ENCODE peak calls at places on chromosomes 6 and 20, in ten cellular contexts. One of them, this sample, is unnamed.

GRCh38 chr6:169371344-169372144 is 117.9 kb upstream of the THBS2 start:
- DNase-seq in AG04450: no peak
- DNase-seq in HFF-Myc: peak; percentile 16
- DNase-seq in uterus: no peak
- DNase-seq in omental fat pad: no peak
- DNase-seq in GM12865: no peak
- DNase-seq in breast epithelium: no peak
- DNase-seq in endothelial cell: no peak
- DNase-seq in psoas muscle: no peak
- DNase-seq in neural crest cell: no peak
- DNase-seq in this sample: no peak

GRCh38 chr6:71510057-71510713 is 221.6 kb downstream of the OGFRL1 start:
- DNase-seq in AG04450: peak; percentile 55
- DNase-seq in HFF-Myc: peak; percentile 72
- DNase-seq in uterus: peak; percentile 34
- DNase-seq in omental fat pad: no peak
- DNase-seq in GM12865: peak; percentile 58
- DNase-seq in breast epithelium: peak; percentile 37
- DNase-seq in endothelial cell: peak; percentile 58
- DNase-seq in psoas muscle: peak; percentile 31
- DNase-seq in neural crest cell: no peak
- DNase-seq in this sample: peak; percentile 44

GRCh38 chr6:21587182-21587924 is 6.2 kb upstream of the SOX4 start:
- DNase-seq in AG04450: no peak
- DNase-seq in HFF-Myc: no peak
- DNase-seq in uterus: peak; percentile 41
- DNase-seq in omental fat pad: no peak
- DNase-seq in GM12865: peak; percentile 81
- DNase-seq in breast epithelium: peak; percentile 57
- DNase-seq in endothelial cell: peak; percentile 70
- DNase-seq in psoas muscle: peak; percentile 59
- DNase-seq in neural crest cell: peak; percentile 58
- DNase-seq in this sample: no peak

GRCh38 chr20:36112112-36112511 is 42.4 kb upstream of the EPB41L1 start:
- DNase-seq in AG04450: no peak
- DNase-seq in HFF-Myc: no peak
- DNase-seq in uterus: no peak
- DNase-seq in omental fat pad: no peak
- DNase-seq in GM12865: no peak
- DNase-seq in breast epithelium: peak; percentile 55
- DNase-seq in endothelial cell: no peak
- DNase-seq in psoas muscle: no peak
- DNase-seq in neural crest cell: no peak
- DNase-seq in this sample: no peak

GRCh38 chr20:62560162-62560561 is 82.1 kb upstream of the SLCO4A1 start:
- DNase-seq in AG04450: no peak
- DNase-seq in HFF-Myc: no peak
- DNase-seq in uterus: no peak
- DNase-seq in omental fat pad: no peak
- DNase-seq in GM12865: no peak
- DNase-seq in breast epithelium: no peak
- DNase-seq in endothelial cell: no peak
- DNase-seq in psoas muscle: no peak
- DNase-seq in neural crest cell: no peak
- DNase-seq in this sample: no peak

GRCh38 chr6:11604215-11604614 is 66.7 kb downstream of the TMEM170B start:
- DNase-seq in AG04450: no peak
- DNase-seq in HFF-Myc: no peak
- DNase-seq in uterus: no peak
- DNase-seq in omental fat pad: no peak
- DNase-seq in GM12865: no peak
- DNase-seq in breast epithelium: no peak
- DNase-seq in endothelial cell: no peak
- DNase-seq in psoas muscle: no peak
- DNase-seq in neural crest cell: no peak
- DNase-seq in this sample: no peak

GRCh38 chr6:155186052-155186658 is 77.7 kb upstream of the CLDN20 start:
- DNase-seq in AG04450: no peak
- DNase-seq in HFF-Myc: no peak
- DNase-seq in uterus: no peak
- DNase-seq in omental fat pad: no peak
- DNase-seq in GM12865: peak; percentile 61
- DNase-seq in breast epithelium: no peak
- DNase-seq in endothelial cell: no peak
- DNase-seq in psoas muscle: no peak
- DNase-seq in neural crest cell: no peak
- DNase-seq in this sample: no peak

GRCh38 chr20:38892091-38892981 is 33.9 kb upstream of the FAM83D start:
- DNase-seq in AG04450: no peak
- DNase-seq in HFF-Myc: no peak
- DNase-seq in uterus: no peak
- DNase-seq in omental fat pad: no peak
- DNase-seq in GM12865: peak; percentile 90
- DNase-seq in breast epithelium: no peak
- DNase-seq in endothelial cell: no peak
- DNase-seq in psoas muscle: no peak
- DNase-seq in neural crest cell: no peak
- DNase-seq in this sample: no peak

DNA sequence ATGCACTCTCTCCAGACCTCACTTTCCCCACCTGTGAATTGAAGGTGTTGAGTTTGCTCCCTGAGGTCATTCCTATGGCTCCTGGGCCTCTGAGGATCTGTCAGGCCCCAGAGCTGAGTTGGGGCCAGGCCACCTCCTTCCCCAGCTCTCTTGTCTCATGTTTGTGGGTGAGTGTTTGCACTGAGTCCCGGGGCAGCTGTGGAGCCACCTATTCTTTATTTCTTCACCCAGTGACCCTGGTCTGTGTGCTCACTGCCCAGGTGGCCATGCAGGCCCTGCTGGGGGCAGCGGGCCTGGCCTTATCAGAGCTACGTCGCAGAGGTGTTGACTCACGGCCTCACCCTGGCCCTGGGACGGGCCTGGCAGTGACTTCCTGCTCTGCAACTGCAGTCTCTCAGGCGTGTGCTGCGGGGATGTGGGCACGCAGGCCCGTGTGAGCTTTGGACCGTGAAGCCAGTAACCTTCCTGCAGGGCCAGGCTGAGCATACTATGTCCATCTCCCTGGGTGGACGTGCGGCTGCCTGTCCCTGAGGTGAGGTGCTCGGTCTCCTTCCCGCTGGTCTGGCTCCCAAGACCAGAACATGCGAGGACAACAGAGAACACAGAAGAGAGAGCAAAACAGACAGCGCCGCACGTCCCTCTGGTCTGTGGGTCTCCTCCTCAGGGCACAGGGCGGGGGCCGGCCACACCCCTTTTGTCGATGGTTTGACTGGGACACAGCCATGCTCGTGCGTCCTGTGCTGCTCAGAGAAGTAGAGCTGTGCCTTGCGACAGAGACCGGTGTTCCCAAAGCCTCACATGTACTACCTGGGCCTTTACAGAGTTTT is 12.1 kb downstream of the TMEM181 start:
- DNase-seq in AG04450: no peak
- DNase-seq in HFF-Myc: no peak
- DNase-seq in uterus: no peak
- DNase-seq in omental fat pad: no peak
- DNase-seq in GM12865: no peak
- DNase-seq in breast epithelium: no peak
- DNase-seq in endothelial cell: no peak
- DNase-seq in psoas muscle: no peak
- DNase-seq in neural crest cell: no peak
- DNase-seq in this sample: no peak
- TF ChIP-seq CTCF in AG04450: no peak
- TF ChIP-seq CTCF in HFF-Myc: no peak
- TF ChIP-seq CTCF in uterus: no peak
- TF ChIP-seq CTCF in omental fat pad: no peak
- TF ChIP-seq CTCF in GM12865: no peak
- TF ChIP-seq CTCF in breast epithelium: no peak
- TF ChIP-seq CTCF in endothelial cell: no peak
- TF ChIP-seq CTCF in psoas muscle: no peak
- TF ChIP-seq CTCF in neural crest cell: no peak
- TF ChIP-seq CTCF in this sample: no peak

GRCh38 chr6:32968770-32969684 is 633 bp downstream of the BRD2 start:
- DNase-seq in AG04450: peak; percentile 59
- DNase-seq in HFF-Myc: peak; percentile 67
- DNase-seq in uterus: peak; percentile 70
- DNase-seq in omental fat pad: peak; percentile 38
- DNase-seq in GM12865: peak; percentile 92
- DNase-seq in breast epithelium: peak; percentile 73
- DNase-seq in endothelial cell: peak; percentile 53
- DNase-seq in psoas muscle: peak; percentile 77
- DNase-seq in neural crest cell: peak; percentile 63
- DNase-seq in this sample: peak; percentile 63

GRCh38 chr6:32965901-32966300 is 2.5 kb upstream of the BRD2 start:
- DNase-seq in AG04450: no peak
- DNase-seq in HFF-Myc: no peak
- DNase-seq in uterus: no peak
- DNase-seq in omental fat pad: no peak
- DNase-seq in GM12865: no peak
- DNase-seq in breast epithelium: no peak
- DNase-seq in endothelial cell: no peak
- DNase-seq in psoas muscle: no peak
- DNase-seq in neural crest cell: no peak
- DNase-seq in this sample: no peak

GRCh38 chr6:32969685-32970412 is 1.5 kb downstream of the BRD2 start:
- DNase-seq in AG04450: peak; percentile 93
- DNase-seq in HFF-Myc: peak; percentile 93
- DNase-seq in uterus: peak; percentile 83
- DNase-seq in omental fat pad: peak; percentile 62
- DNase-seq in GM12865: peak; percentile 91
- DNase-seq in breast epithelium: peak; percentile 75
- DNase-seq in endothelial cell: peak; percentile 75
- DNase-seq in psoas muscle: peak; percentile 78
- DNase-seq in neural crest cell: peak; percentile 68
- DNase-seq in this sample: peak; percentile 94

GRCh38 chr6:32968093-32968769 is at the start of gene BRD2:
- DNase-seq in AG04450: peak; percentile 93
- DNase-seq in HFF-Myc: peak; percentile 81
- DNase-seq in uterus: peak; percentile 98
- DNase-seq in omental fat pad: peak; percentile 65
- DNase-seq in GM12865: peak; percentile 99
- DNase-seq in breast epithelium: peak; percentile 95
- DNase-seq in endothelial cell: peak; percentile 95
- DNase-seq in psoas muscle: peak; percentile 97
- DNase-seq in neural crest cell: peak; percentile 92
- DNase-seq in this sample: peak; percentile 93

DNA sequence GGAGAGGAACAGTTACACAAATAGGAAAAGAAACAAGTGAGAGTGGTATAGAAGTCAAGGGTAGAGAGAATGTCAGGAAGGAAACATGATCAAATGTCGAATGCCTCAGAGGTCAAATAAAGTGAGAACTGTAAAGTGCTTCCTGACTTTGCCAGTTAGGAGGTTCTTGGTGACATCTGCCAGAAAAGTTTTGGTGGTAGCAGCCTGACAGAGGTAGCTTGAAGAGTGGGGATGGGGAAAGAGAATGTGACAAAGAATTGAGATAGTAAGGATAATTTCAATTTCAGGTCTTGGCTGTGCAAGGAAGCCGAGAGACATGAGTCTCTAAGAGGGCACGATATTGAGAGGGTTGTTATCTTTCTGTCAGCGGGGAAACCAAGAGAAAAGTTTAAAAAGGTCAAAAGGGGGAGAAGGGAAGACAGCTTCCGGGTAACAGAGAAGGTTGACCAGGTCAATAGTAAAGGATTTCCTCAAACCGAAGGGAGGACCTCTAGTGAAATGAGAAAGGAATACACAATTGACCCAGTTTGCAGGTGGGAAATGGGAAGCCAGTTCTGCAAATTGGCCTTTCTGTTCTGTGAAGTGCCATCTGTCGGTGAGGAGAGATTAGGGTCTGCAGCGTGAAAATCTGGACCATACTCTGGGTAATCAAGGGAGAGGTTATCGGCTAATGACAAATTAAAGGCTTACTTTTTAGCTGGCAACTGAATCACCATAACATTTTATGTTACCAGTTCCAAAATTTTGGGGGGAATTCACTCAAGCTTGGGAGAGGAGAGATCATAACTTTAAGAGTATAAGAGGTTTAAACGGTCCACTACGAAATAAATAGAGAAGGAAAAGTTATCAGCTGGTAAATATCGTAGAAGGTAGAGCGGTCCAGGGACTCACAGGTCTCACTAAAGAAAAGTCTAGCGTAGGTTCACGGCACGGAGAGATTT is 973 bp upstream of the BRD2 start:
- DNase-seq in AG04450: no peak
- DNase-seq in HFF-Myc: no peak
- DNase-seq in uterus: no peak
- DNase-seq in omental fat pad: no peak
- DNase-seq in GM12865: peak; percentile 79
- DNase-seq in breast epithelium: no peak
- DNase-seq in endothelial cell: peak; percentile 25
- DNase-seq in psoas muscle: no peak
- DNase-seq in neural crest cell: no peak
- DNase-seq in this sample: no peak
- TF ChIP-seq CTCF in AG04450: peak; percentile 59
- TF ChIP-seq CTCF in HFF-Myc: peak; percentile 51
- TF ChIP-seq CTCF in uterus: peak; percentile 54
- TF ChIP-seq CTCF in omental fat pad: no peak
- TF ChIP-seq CTCF in GM12865: peak; percentile 58
- TF ChIP-seq CTCF in breast epithelium: no peak
- TF ChIP-seq CTCF in endothelial cell: no peak
- TF ChIP-seq CTCF in psoas muscle: peak; percentile 46
- TF ChIP-seq CTCF in neural crest cell: peak; percentile 63
- TF ChIP-seq CTCF in this sample: peak; percentile 63

DNA sequence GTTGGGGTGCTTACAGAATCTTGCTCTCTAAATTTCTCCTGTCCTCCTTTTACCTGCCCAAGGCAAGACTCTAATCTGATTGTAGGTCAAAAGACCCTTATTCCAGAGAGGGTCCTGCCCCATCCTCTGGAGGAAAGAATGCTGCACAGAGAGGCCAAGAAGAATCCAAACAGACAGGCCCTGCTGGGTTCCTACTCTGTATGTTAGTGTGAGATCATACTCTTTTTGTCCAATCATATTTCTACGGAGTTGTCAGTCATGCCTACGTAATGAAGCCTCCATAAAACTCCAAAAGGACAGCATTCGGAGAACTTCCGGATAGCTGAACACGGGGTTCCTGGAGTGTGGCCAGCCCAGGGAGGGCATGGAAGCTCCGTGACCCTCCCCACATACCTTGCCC is 50.5 kb downstream of the VEGFA start:
- DNase-seq in AG04450: no peak
- DNase-seq in HFF-Myc: no peak
- DNase-seq in uterus: no peak
- DNase-seq in omental fat pad: no peak
- DNase-seq in GM12865: no peak
- DNase-seq in breast epithelium: no peak
- DNase-seq in endothelial cell: no peak
- DNase-seq in psoas muscle: no peak
- DNase-seq in neural crest cell: no peak
- DNase-seq in this sample: no peak
- TF ChIP-seq CTCF in AG04450: no peak
- TF ChIP-seq CTCF in HFF-Myc: no peak
- TF ChIP-seq CTCF in uterus: no peak
- TF ChIP-seq CTCF in omental fat pad: no peak
- TF ChIP-seq CTCF in GM12865: no peak
- TF ChIP-seq CTCF in breast epithelium: no peak
- TF ChIP-seq CTCF in endothelial cell: no peak
- TF ChIP-seq CTCF in psoas muscle: no peak
- TF ChIP-seq CTCF in neural crest cell: no peak
- TF ChIP-seq CTCF in this sample: no peak

GRCh38 chr6:108523697-108524096 is 37.0 kb upstream of the FOXO3 start:
- DNase-seq in AG04450: no peak
- DNase-seq in HFF-Myc: no peak
- DNase-seq in uterus: no peak
- DNase-seq in omental fat pad: no peak
- DNase-seq in GM12865: no peak
- DNase-seq in breast epithelium: no peak
- DNase-seq in endothelial cell: no peak
- DNase-seq in psoas muscle: no peak
- DNase-seq in neural crest cell: no peak
- DNase-seq in this sample: no peak

GRCh38 chr6:108521616-108522107 is 39.1 kb upstream of the FOXO3 start:
- DNase-seq in AG04450: no peak
- DNase-seq in HFF-Myc: no peak
- DNase-seq in uterus: no peak
- DNase-seq in omental fat pad: no peak
- DNase-seq in GM12865: no peak
- DNase-seq in breast epithelium: no peak
- DNase-seq in endothelial cell: no peak
- DNase-seq in psoas muscle: no peak
- DNase-seq in neural crest cell: no peak
- DNase-seq in this sample: no peak

GRCh38 chr6:108524528-108525218 is 36.0 kb upstream of the FOXO3 start:
- DNase-seq in AG04450: no peak
- DNase-seq in HFF-Myc: no peak
- DNase-seq in uterus: no peak
- DNase-seq in omental fat pad: no peak
- DNase-seq in GM12865: no peak
- DNase-seq in breast epithelium: no peak
- DNase-seq in endothelial cell: no peak
- DNase-seq in psoas muscle: no peak
- DNase-seq in neural crest cell: no peak
- DNase-seq in this sample: no peak

GRCh38 chr6:108518714-108519576 is 41.8 kb upstream of the FOXO3 start:
- DNase-seq in AG04450: no peak
- DNase-seq in HFF-Myc: peak; percentile 26
- DNase-seq in uterus: no peak
- DNase-seq in omental fat pad: no peak
- DNase-seq in GM12865: peak; percentile 33
- DNase-seq in breast epithelium: no peak
- DNase-seq in endothelial cell: peak; percentile 18
- DNase-seq in psoas muscle: no peak
- DNase-seq in neural crest cell: no peak
- DNase-seq in this sample: no peak
- TF ChIP-seq CTCF in AG04450: peak; percentile 58
- TF ChIP-seq CTCF in HFF-Myc: peak; percentile 66
- TF ChIP-seq CTCF in uterus: no peak
- TF ChIP-seq CTCF in omental fat pad: no peak
- TF ChIP-seq CTCF in GM12865: peak; percentile 48
- TF ChIP-seq CTCF in breast epithelium: peak; percentile 8
- TF ChIP-seq CTCF in endothelial cell: peak; percentile 68
- TF ChIP-seq CTCF in psoas muscle: no peak
- TF ChIP-seq CTCF in neural crest cell: peak; percentile 66
- TF ChIP-seq CTCF in this sample: peak; percentile 37

This sample was measured in AG09319.